ENCODE peak calls at places on chromosomes 2 and 18, in four cellular contexts. O is brain microvascular endothelial cell, Y is body of pancreas, X is K562. H is an unnamed sample.

GRCh38 chr18:74689251-74689650 is 91.6 kb downstream of the ZNF407 start:
- DNase-seq in O (peak), Y (no peak), X (no peak), H (no peak)

GRCh38 chr2:240167588-240167880 is 27.1 kb upstream of the OTOS start:
- DNase-seq in O (no peak), Y (no peak), X (no peak), H (no peak)

GRCh38 chr18:53534695-53535094 is 689.8 kb downstream of the MBD2 start:
- DNase-seq in O (no peak), Y (no peak), X (no peak), H (no peak)

GRCh38 chr2:133312335-133312734 is 255.9 kb downstream of the NCKAP5 start:
- DNase-seq in O (no peak), Y (no peak), X (no peak), H (no peak)

GRCh38 chr18:37138456-37138855 is 309.5 kb downstream of the KIAA1328 start:
- DNase-seq in O (no peak), Y (no peak), X (no peak), H (no peak)

GRCh38 chr2:101400516-101401315 is 13.4 kb upstream of the CREG2 start:
- DNase-seq in O (no peak), Y (no peak), X (no peak), H (no peak)

GRCh38 chr2:218125626-218126080 is at the start of gene CXCR2:
- DNase-seq in O (no peak), Y (no peak), X (no peak), H (no peak)

GRCh38 chr2:111135910-111136297 is 15.2 kb downstream of the BCL2L11 start:
- DNase-seq in O (peak), Y (no peak), X (peak), H (no peak)

GRCh38 chr2:79935771-79936657 is 368.5 kb downstream of the LRRTM1 start:
- DNase-seq in O (peak), Y (peak), X (peak), H (peak)

GRCh38 chr2:106852103-106852502 is 33.9 kb downstream of the ST6GAL2 start:
- DNase-seq in O (no peak), Y (no peak), X (no peak), H (no peak)

GRCh38 chr2:106847366-106847765 is 38.6 kb downstream of the ST6GAL2 start:
- DNase-seq in O (no peak), Y (no peak), X (no peak), H (no peak)

GRCh38 chr2:106851055-106851454 is 34.9 kb downstream of the ST6GAL2 start:
- DNase-seq in O (no peak), Y (no peak), X (no peak), H (no peak)

GRCh38 chr2:106849253-106849652 is 36.7 kb downstream of the ST6GAL2 start:
- DNase-seq in O (no peak), Y (no peak), X (no peak), H (no peak)

GRCh38 chr2:106851475-106851874 is 34.5 kb downstream of the ST6GAL2 start:
- DNase-seq in O (no peak), Y (no peak), X (no peak), H (no peak)
- H3K4me3 ChIP-seq in O (no peak), Y (no peak), X (no peak), H (no peak)

DNA sequence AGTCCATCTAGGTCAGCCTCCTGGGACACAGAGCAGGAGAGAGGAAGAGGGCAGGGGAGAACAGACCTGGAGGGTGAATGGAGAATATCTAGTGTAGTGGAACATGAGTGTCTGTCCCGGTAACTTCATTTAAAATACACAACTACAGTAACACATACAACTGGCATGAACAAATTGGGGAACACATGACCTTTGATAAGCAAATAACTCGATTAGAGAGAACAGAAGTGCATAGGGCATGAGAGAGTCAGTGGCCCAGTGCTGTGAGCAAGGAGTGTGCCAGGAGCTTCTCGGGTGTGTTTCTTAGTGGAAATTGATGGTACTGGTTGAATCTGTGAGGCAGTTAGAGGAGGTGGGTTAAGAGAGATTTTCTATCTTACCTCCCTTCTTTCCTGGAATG is 40.8 kb downstream of the TNP1 start:
- DNase-seq in O (no peak), Y (no peak), X (no peak), H (no peak)
- H3K4me3 ChIP-seq in O (no peak), Y (no peak), X (no peak), H (no peak)

GRCh38 chr2:181309576-181309975 is 147.6 kb upstream of the ITGA4 start:
- DNase-seq in O (no peak), Y (no peak), X (no peak), H (no peak)
- H3K4me3 ChIP-seq in O (no peak), Y (no peak), X (no peak), H (no peak)

DNA sequence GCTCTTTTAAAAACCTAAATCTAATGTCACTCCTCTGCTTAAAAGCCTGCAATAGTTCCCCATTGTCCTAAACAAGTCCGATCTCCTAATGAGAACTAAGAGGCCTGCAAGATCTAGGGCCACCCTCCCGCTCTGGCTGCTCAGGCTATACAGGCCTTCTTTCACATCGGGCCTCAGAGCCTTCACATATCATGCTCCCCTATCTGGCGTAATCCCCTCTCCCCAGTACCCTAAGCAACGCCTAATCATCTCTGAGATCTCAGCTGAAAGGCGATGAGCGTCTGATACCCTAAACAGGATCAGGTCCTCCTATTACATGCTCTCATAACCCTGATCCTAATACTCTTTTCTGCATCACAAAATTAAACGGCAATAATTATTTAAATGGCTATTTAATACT is 1.8 kb downstream of the MAP4K3 start:
- DNase-seq in O (no peak), Y (no peak), X (no peak), H (no peak)
- H3K4me3 ChIP-seq in O (peak), Y (no peak), X (peak), H (peak)

GRCh38 chr2:173749315-173749714 is 215.9 kb downstream of the SP3 start:
- DNase-seq in O (peak), Y (no peak), X (no peak), H (no peak)

GRCh38 chr2:173752152-173752551 is 213.0 kb downstream of the SP3 start:
- DNase-seq in O (no peak), Y (no peak), X (no peak), H (no peak)

GRCh38 chr2:173750831-173751230 is 214.3 kb downstream of the SP3 start:
- DNase-seq in O (no peak), Y (no peak), X (no peak), H (no peak)

GRCh38 chr2:173751245-173751975 is 213.8 kb downstream of the SP3 start:
- DNase-seq in O (no peak), Y (no peak), X (no peak), H (no peak)

DNA sequence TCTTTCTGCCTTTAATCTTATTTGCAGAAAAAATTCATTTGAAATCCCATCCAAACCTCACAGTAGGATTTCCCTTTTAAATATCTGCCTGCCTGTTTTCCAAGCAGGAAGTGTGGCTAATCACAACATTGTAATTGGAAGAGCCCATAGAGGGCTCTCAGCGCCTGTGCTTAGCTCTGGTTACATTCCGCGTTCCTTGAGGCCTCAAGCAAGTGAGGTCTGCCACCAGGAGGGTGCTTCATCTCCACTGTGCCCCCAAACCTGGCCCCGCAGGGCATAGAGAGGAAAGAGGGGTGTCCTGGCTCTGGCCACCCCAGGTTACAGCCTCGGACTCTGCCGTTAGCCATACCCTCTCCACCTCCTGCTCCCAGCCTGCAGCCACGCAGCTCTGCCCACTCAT is 214.8 kb downstream of the SP3 start:
- DNase-seq in O (no peak), Y (no peak), X (no peak), H (peak)
- H3K4me3 ChIP-seq in O (no peak), Y (no peak), X (no peak), H (no peak)